ENCODE peak calls at places on chromosomes 6 and 20, in seven cellular contexts. F is head of caudate nucleus; N is stimulated activated CD8-positive, alpha-beta memory T cell treated with anti-CD3 and anti-CD28 coated beads, Interleukin-7, amount 100 ng/mL, for 24 hours; O is fibroblast of pulmonary artery; X is stimulated activated CD4-positive, alpha-beta T cell treated with anti-CD3 and anti-CD28 coated beads, TNF-alpha, amount 100 ng/mL, for 1 hour; D is activated CD4-positive, alpha-beta T cell treated with anti-CD3 and anti-CD28 coated beads, Interleukin-2, amount 50 U/mL, for 48 hours; U is kidney. R is an unnamed sample.

GRCh38 chr6:125899726-125900182 is 56.8 kb upstream of the HINT3 start:
- DNase-seq in F (no peak), N (no peak), O (no peak), X (no peak), D (no peak), U (no peak), R (peak; percentile 47)

GRCh38 chr6:143187173-143187908 is 126.7 kb downstream of the AIG1 start:
- DNase-seq in F (no peak), N (no peak), O (peak; percentile 55), X (no peak), D (no peak), U (no peak), R (no peak)

GRCh38 chr6:75349262-75349984 is 64.8 kb upstream of the TMEM30A start:
- DNase-seq in F (no peak), N (no peak), O (peak; percentile 72), X (no peak), D (no peak), U (no peak), R (peak; percentile 74)

GRCh38 chr6:3321875-3322274 is 63.1 kb downstream of the PSMG4 start:
- DNase-seq in F (no peak), N (no peak), O (no peak), X (no peak), D (no peak), U (no peak), R (no peak)

GRCh38 chr6:64680446-64680845 is 1026.6 kb downstream of the EYS start:
- DNase-seq in F (no peak), N (no peak), O (peak; percentile 35), X (no peak), D (no peak), U (no peak), R (no peak)

GRCh38 chr6:72760130-72760793 is 138.4 kb downstream of the KCNQ5 start:
- DNase-seq in F (no peak), N (no peak), O (peak; percentile 43), X (no peak), D (no peak), U (no peak), R (no peak)

GRCh38 chr6:168039301-168039700 is 39.7 kb downstream of the FRMD1 start:
- DNase-seq in F (no peak), N (no peak), O (no peak), X (no peak), D (no peak), U (no peak), R (no peak)

GRCh38 chr20:63639093-63639860 is 12.4 kb upstream of the GMEB2 start:
- DNase-seq in F (no peak), N (no peak), O (no peak), X (no peak), D (peak; percentile 78), U (peak; percentile 90), R (no peak)

GRCh38 chr6:36201612-36202011 is 5.1 kb downstream of the BRPF3 start:
- DNase-seq in F (no peak), N (no peak), O (no peak), X (no peak), D (no peak), U (no peak), R (no peak)

GRCh38 chr6:110938176-110938575 is 20.3 kb upstream of the GTF3C6 start:
- DNase-seq in F (no peak), N (no peak), O (peak; percentile 10), X (no peak), D (no peak), U (no peak), R (no peak)

GRCh38 chr6:15907914-15908518 is 220.9 kb upstream of the MYLIP start:
- DNase-seq in F (no peak), N (no peak), O (no peak), X (no peak), D (no peak), U (no peak), R (peak; percentile 44)

GRCh38 chr6:6968731-6969552 is 138.8 kb upstream of the RREB1 start:
- DNase-seq in F (no peak), N (no peak), O (no peak), X (no peak), D (no peak), U (no peak), R (no peak)

GRCh38 chr6:25485820-25486559 is 166.0 kb upstream of the SCGN start:
- DNase-seq in F (no peak), N (no peak), O (peak; percentile 26), X (no peak), D (no peak), U (no peak), R (no peak)

GRCh38 chr6:45663181-45664180 is 285.7 kb upstream of the SUPT3H start:
- DNase-seq in F (peak; percentile 43), N (no peak), O (peak; percentile 33), X (peak; percentile 22), D (peak; percentile 68), U (peak; percentile 83), R (peak; percentile 80)

GRCh38 chr20:62942456-62942855 is 4.5 kb downstream of the GID8 start:
- DNase-seq in F (no peak), N (no peak), O (no peak), X (no peak), D (no peak), U (no peak), R (no peak)

R was measured in GM23338.